ENCODE peak calls at places on chromosomes 12 and 14, in eight cellular contexts. M is neural progenitor cell; B is posterior cingulate gyrus; H is upper lobe of right lung; N is anterior cingulate cortex; K is activated T-cell treated with anti-CD3 and anti-CD28 coated beads, Interleukin-2, amount 50 U/mL, for 72 hours; O is HT-29; S is left ventricle myocardium inferior. Y is an unnamed sample.

GRCh38 chr12:10012630-10013330 is 2.4 kb downstream of the CLEC12B start:
- DNase-seq in S (no peak), O (no peak), N (no peak), M (no peak), B (no peak), H (no peak), K (no peak), Y (no peak)

GRCh38 chr14:96267336-96267735 is 11.3 kb downstream of the BDKRB1 start:
- DNase-seq in B (no peak), S (no peak), M (no peak), N (no peak), H (no peak), O (no peak), K (no peak), Y (peak; percentile 84)

GRCh38 chr12:47247418-47247817 is 167.7 kb upstream of the AMIGO2 start:
- DNase-seq in B (no peak), S (no peak), O (peak; percentile 81), M (no peak), K (no peak), N (no peak), H (peak; percentile 86), Y (no peak)

GRCh38 chr12:52155048-52155868 is 36.6 kb downstream of the KRT80 start:
- DNase-seq in B (no peak), M (no peak), N (no peak), K (no peak), S (no peak), O (peak; percentile 83), H (no peak), Y (peak; percentile 55)

GRCh38 chr12:57756406-57757341 is 1.8 kb downstream of the MARCHF9 start:
- DNase-seq in O (peak; percentile 59), N (no peak), S (peak; percentile 37), M (peak; percentile 86), B (no peak), H (peak; percentile 82), K (peak; percentile 81), Y (no peak)

GRCh38 chr12:67434653-67435375 is 165.7 kb downstream of the CAND1 start:
- DNase-seq in H (no peak), M (no peak), B (no peak), K (no peak), S (no peak), O (no peak), N (no peak), Y (peak; percentile 97)

GRCh38 chr12:121064116-121064515 is 25.1 kb upstream of the OASL start:
- DNase-seq in H (no peak), K (no peak), O (no peak), B (no peak), S (no peak), M (no peak), N (no peak), Y (no peak)

GRCh38 chr14:60008042-60008441 is 83.7 kb upstream of the PCNX4 start:
- DNase-seq in S (no peak), N (no peak), M (no peak), K (no peak), H (no peak), B (no peak), O (no peak), Y (no peak)

GRCh38 chr14:36509056-36509917 is 10.7 kb downstream of the NKX2-1 start:
- DNase-seq in M (no peak), S (no peak), H (no peak), O (no peak), K (no peak), B (no peak), N (no peak), Y (no peak)

GRCh38 chr12:124191024-124191359 is 103.9 kb upstream of the RFLNA start:
- DNase-seq in S (no peak), N (no peak), H (no peak), K (no peak), M (peak; percentile 23), B (no peak), O (peak; percentile 16), Y (no peak)

Y was measured in HFFc6.